ENCODE peak calls at places on chromosomes 5 and 9, in eight cellular contexts. D, N, A, T, E, I, X and M are unnamed samples.

GRCh38 chr5:173793677-173794570 is 94.2 kb upstream of the CPEB4 start:
- DNase-seq in D (no peak), N (no peak), A (no peak), T (no peak), E (no peak), I (no peak), X (no peak), M (no peak)

GRCh38 chr5:171309526-171310333 is 682 bp downstream of the TLX3 start:
- DNase-seq in D (no peak), N (no peak), A (no peak), T (peak), E (no peak), I (no peak), X (no peak), M (peak)

GRCh38 chr5:146828385-146828784 is 50.2 kb downstream of the PPP2R2B start:
- DNase-seq in D (no peak), N (no peak), A (no peak), T (no peak), E (no peak), I (no peak), X (no peak), M (peak)

GRCh38 chr9:125137200-125137599 is 6.1 kb downstream of the SCAI start:
- DNase-seq in D (no peak), N (no peak), A (no peak), T (no peak), E (no peak), I (peak), X (no peak), M (no peak)

GRCh38 chr9:122387526-122387925 is 16.7 kb downstream of the PTGS1 start:
- DNase-seq in D (no peak), N (no peak), A (no peak), T (no peak), E (no peak), I (no peak), X (no peak), M (no peak)

GRCh38 chr5:107476783-107477182 is 194.0 kb downstream of the EFNA5 start:
- DNase-seq in D (no peak), N (no peak), A (peak), T (no peak), E (peak), I (no peak), X (no peak), M (no peak)

GRCh38 chr5:131637694-131638093 is 2.7 kb upstream of the RAPGEF6 start:
- DNase-seq in D (no peak), N (no peak), A (no peak), T (no peak), E (no peak), I (no peak), X (no peak), M (no peak)

GRCh38 chr9:22158275-22158674 is 149.2 kb upstream of the CDKN2B start:
- DNase-seq in D (no peak), N (no peak), A (no peak), T (no peak), E (no peak), I (no peak), X (no peak), M (no peak)

GRCh38 chr5:151214614-151215545 is 9.0 kb downstream of the CCDC69 start:
- DNase-seq in D (no peak), N (no peak), A (peak), T (no peak), E (peak), I (no peak), X (peak), M (no peak)

GRCh38 chr5:2196989-2197531 is 314.3 kb upstream of the IRX4 start:
- DNase-seq in D (no peak), N (no peak), A (no peak), T (no peak), E (no peak), I (no peak), X (no peak), M (no peak)

GRCh38 chr5:65539827-65540226 is 23.1 kb downstream of the CENPK start:
- DNase-seq in D (no peak), N (no peak), A (no peak), T (no peak), E (no peak), I (no peak), X (no peak), M (no peak)

GRCh38 chr5:173466227-173466626 is 138.0 kb upstream of the STC2 start:
- DNase-seq in D (no peak), N (no peak), A (no peak), T (no peak), E (no peak), I (no peak), X (no peak), M (no peak)

GRCh38 chr5:33260098-33260497 is 180.7 kb upstream of the TARS1 start:
- DNase-seq in D (no peak), N (no peak), A (no peak), T (no peak), E (no peak), I (no peak), X (no peak), M (no peak)

GRCh38 chr9:73714294-73714693 is 562.6 kb downstream of the ANXA1 start:
- DNase-seq in D (no peak), N (no peak), A (no peak), T (no peak), E (no peak), I (no peak), X (no peak), M (no peak)

GRCh38 chr5:155049569-155050383 is 36.2 kb downstream of the KIF4B start:
- DNase-seq in D (no peak), N (no peak), A (no peak), T (no peak), E (peak), I (no peak), X (no peak), M (peak)

GRCh38 chr9:125789196-125789595 is 42.0 kb downstream of the PBX3 start:
- DNase-seq in D (no peak), N (no peak), A (no peak), T (no peak), E (no peak), I (no peak), X (no peak), M (no peak)

GRCh38 chr9:83023151-83023550 is 39.8 kb downstream of the RASEF start:
- DNase-seq in D (no peak), N (no peak), A (no peak), T (no peak), E (no peak), I (no peak), X (no peak), M (no peak)

GRCh38 chr5:56357426-56357825 is 124.3 kb upstream of the ANKRD55 start:
- DNase-seq in D (no peak), N (no peak), A (no peak), T (no peak), E (no peak), I (no peak), X (no peak), M (peak)